ENCODE peak calls at places on chromosomes 12 and 14, in four cellular contexts. Z, C, M and T are unnamed samples.

GRCh38 chr12:106586803-106587684 is 4.2 kb downstream of the RFX4 start:
- DNase-seq in C (no peak), M (no peak), Z (no peak), T (no peak)

GRCh38 chr12:29983917-29984316 is 200.2 kb upstream of the TMTC1 start:
- DNase-seq in Z (no peak), C (no peak), M (no peak), T (no peak)

GRCh38 chr12:116015525-116015924 is 262.0 kb downstream of the MED13L start:
- DNase-seq in M (no peak), Z (no peak), C (peak), T (no peak)

GRCh38 chr12:2057041-2057792 is 4.4 kb downstream of the CACNA1C start:
- DNase-seq in M (peak), C (peak), Z (peak), T (peak)

GRCh38 chr12:70646850-70647249 is 9.6 kb upstream of the PTPRB start:
- DNase-seq in Z (no peak), C (no peak), M (no peak), T (no peak)

GRCh38 chr12:132904718-132905328 is 17.4 kb upstream of the CHFR start:
- DNase-seq in C (peak), Z (peak), M (peak), T (peak)

GRCh38 chr14:21054123-21054767 is 3.4 kb upstream of the RNASE8 start:
- DNase-seq in M (no peak), C (peak), Z (peak), T (peak)

GRCh38 chr12:55721601-55722213 is 1.5 kb downstream of the RDH5 start:
- DNase-seq in C (no peak), Z (no peak), M (peak), T (peak)

GRCh38 chr14:99384446-99385417 is 95.9 kb downstream of the SETD3 start:
- DNase-seq in M (peak), C (no peak), Z (no peak), T (no peak)

GRCh38 chr12:3496964-3497363 is 6.0 kb downstream of the PRMT8 start:
- DNase-seq in C (peak), Z (peak), M (no peak), T (no peak)

GRCh38 chr12:27498159-27498558 is 25.8 kb upstream of the PPFIBP1 start:
- DNase-seq in M (no peak), C (no peak), Z (no peak), T (no peak)

GRCh38 chr12:124513297-124513867 is 54.0 kb downstream of the NCOR2 start:
- DNase-seq in C (no peak), M (no peak), Z (no peak), T (no peak)

GRCh38 chr12:104357431-104357952 is 54.0 kb downstream of the EID3 start:
- DNase-seq in M (no peak), Z (no peak), C (no peak), T (no peak)

GRCh38 chr12:126064028-126064427 is 998.8 kb downstream of the AACS start:
- DNase-seq in C (no peak), M (no peak), Z (no peak), T (no peak)

GRCh38 chr14:104547998-104548700 is 31.4 kb upstream of the C14orf180 start:
- DNase-seq in Z (no peak), C (no peak), M (peak), T (no peak)

GRCh38 chr14:69358233-69358963 is 39.7 kb downstream of the ERH start:
- DNase-seq in M (no peak), C (no peak), Z (no peak), T (no peak)

DNA sequence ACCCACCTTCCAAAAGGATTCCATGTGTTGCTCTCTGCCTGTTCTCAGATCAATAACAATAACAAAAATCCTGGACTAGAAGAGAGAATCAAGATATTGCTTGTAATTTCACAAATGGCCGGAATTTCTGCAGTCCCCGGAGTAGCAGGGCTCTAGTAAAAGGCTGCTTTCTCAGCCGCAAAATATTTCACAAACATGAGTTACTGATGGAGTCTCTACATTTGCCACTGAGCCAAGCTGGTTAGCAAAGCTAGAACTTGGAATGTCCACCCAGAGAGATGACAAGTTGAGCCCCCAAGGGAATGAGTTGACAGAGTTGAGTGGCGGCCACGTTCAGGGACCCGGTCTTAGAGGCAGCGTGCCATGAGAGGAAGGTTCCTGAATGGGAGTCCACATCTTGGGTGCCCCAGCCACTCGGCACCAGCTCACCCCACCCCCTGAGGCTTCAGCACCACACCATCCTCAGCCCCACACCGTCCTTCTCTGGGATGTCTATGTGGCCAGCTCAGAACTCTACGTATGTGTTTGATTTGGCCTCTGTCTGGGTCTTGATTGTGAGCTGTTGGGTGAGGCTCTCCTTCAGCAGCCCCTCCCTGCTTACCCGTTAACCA is 15.9 kb downstream of the FBLN5 start:
- DNase-seq in C (no peak), M (no peak), Z (no peak), T (no peak)
- H3K4me3 ChIP-seq in C (no peak), M (no peak), Z (no peak), T (no peak)

GRCh38 chr14:22523283-22523682 is 65.7 kb downstream of the DAD1 start:
- DNase-seq in C (no peak), Z (no peak), M (no peak), T (no peak)
- H3K4me3 ChIP-seq in C (no peak), Z (no peak), M (no peak), T (no peak)

GRCh38 chr12:54018608-54018984 is 9.6 kb upstream of the HOXC6 start:
- DNase-seq in M (peak), Z (no peak), C (no peak), T (no peak)
- H3K4me3 ChIP-seq in M (peak), Z (no peak), C (peak), T (no peak)

DNA sequence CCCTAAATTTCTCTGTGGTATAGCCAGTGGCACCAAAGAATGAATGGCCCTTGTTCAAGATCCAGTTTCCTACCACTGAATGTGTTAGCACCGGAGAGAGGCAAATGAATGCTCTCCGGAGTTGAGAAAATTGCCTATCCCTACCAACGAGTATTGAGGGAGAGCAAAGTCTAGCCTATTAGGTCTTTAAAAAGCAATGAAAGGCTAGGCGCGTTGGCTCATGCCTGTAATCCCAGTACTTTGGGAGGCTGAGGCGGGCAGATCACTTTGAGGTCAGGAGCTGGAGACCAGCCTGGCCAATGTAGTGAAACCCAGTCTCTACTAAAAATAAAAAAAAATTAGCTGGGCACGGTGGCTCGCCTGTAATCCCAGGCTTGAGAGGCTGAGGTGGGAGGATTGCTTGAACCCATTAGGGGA is 898 bp upstream of the RAB15 start:
- DNase-seq in C (no peak), M (no peak), Z (peak), T (peak)
- H3K4me3 ChIP-seq in C (no peak), M (no peak), Z (no peak), T (no peak)

GRCh38 chr12:57842342-57843294 is 3.9 kb downstream of the CTDSP2 start:
- DNase-seq in Z (peak), C (peak), M (no peak), T (peak)
- H3K4me3 ChIP-seq in Z (no peak), C (peak), M (peak), T (no peak)

GRCh38 chr14:96121660-96122395 is 82.7 kb downstream of the C14orf132 start:
- DNase-seq in Z (no peak), C (no peak), M (no peak), T (no peak)

GRCh38 chr14:96120392-96120791 is 81.2 kb downstream of the C14orf132 start:
- DNase-seq in C (no peak), M (no peak), Z (no peak), T (no peak)

GRCh38 chr14:96119947-96120346 is 80.8 kb downstream of the C14orf132 start:
- DNase-seq in C (no peak), M (no peak), Z (no peak), T (no peak)

GRCh38 chr14:96120941-96121340 is 81.8 kb downstream of the C14orf132 start:
- DNase-seq in Z (no peak), M (no peak), C (no peak), T (no peak)

DNA sequence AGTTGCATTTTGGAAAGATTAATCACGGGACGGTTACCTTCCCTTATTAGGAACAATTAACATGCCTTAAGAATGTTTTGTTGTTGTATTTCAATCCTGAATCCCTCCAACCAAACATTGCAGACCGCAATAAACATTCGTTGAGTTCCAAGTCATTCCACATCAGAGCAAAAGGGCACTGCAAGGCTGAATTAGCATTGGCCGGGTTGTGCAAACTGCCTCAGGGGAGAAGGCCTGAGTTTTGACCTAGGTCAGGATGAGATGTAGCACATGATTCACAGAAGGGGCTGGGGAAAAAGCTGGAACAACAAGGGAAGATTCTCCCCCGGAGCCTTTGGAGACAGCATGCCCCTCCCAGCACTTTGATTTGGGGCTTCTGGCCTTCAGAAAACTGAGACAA is 82.1 kb upstream of the BDKRB2 start:
- DNase-seq in Z (peak), C (no peak), M (no peak), T (peak)
- H3K4me3 ChIP-seq in Z (no peak), C (no peak), M (no peak), T (no peak)